ENCODE peak calls at places on chromosome 14, in eight cellular contexts. X is T-cell; G is dorsolateral prefrontal cortex; H is naive thymus-derived CD4-positive, alpha-beta T cell; F is midbrain; S is H4; L is NCI-H187; A is tibial artery. K is an unnamed sample.

GRCh38 chr14:71908141-71908540 is 24.1 kb upstream of the RGS6 start:
- DNase-seq in X (no peak), G (no peak), H (no peak), F (no peak), S (no peak), L (no peak), A (no peak), K (no peak)

GRCh38 chr14:50311337-50311973 is 574 bp downstream of the L2HGDH start:
- DNase-seq in X (no peak), G (no peak), H (no peak), F (no peak), S (no peak), L (no peak), A (no peak), K (no peak)

GRCh38 chr14:48937796-48938195 is 648.4 kb downstream of the RPS29 start:
- DNase-seq in X (no peak), G (peak), H (no peak), F (no peak), S (peak), L (no peak), A (no peak), K (no peak)

GRCh38 chr14:68666206-68666730 is 126.6 kb downstream of the ZFP36L1 start:
- DNase-seq in X (no peak), G (no peak), H (no peak), F (no peak), S (no peak), L (no peak), A (peak), K (no peak)

GRCh38 chr14:104977008-104977680 is 1.0 kb downstream of the AHNAK2 start:
- DNase-seq in X (no peak), G (no peak), H (no peak), F (no peak), S (no peak), L (no peak), A (peak), K (no peak)

GRCh38 chr14:52363001-52363704 is 49.0 kb downstream of the PTGER2 start:
- DNase-seq in X (no peak), G (no peak), H (no peak), F (no peak), S (no peak), L (no peak), A (no peak), K (no peak)

GRCh38 chr14:69658664-69659261 is 47.4 kb downstream of the SUSD6 start:
- DNase-seq in X (no peak), G (no peak), H (no peak), F (no peak), S (no peak), L (no peak), A (no peak), K (no peak)

GRCh38 chr14:60646202-60646886 is 2.9 kb downstream of the SIX1 start:
- DNase-seq in X (no peak), G (no peak), H (no peak), F (no peak), S (peak), L (no peak), A (no peak), K (no peak)

GRCh38 chr14:64209428-64210165 is 84.6 kb downstream of the ESR2 start:
- DNase-seq in X (no peak), G (peak), H (no peak), F (peak), S (no peak), L (no peak), A (no peak), K (no peak)

GRCh38 chr14:37081220-37081619 is 91.2 kb downstream of the SLC25A21 start:
- DNase-seq in X (no peak), G (no peak), H (no peak), F (no peak), S (peak), L (no peak), A (no peak), K (peak)

GRCh38 chr14:22002860-22003284 is 329.3 kb upstream of the OR4E1 start:
- DNase-seq in X (peak), G (no peak), H (peak), F (peak), S (peak), L (no peak), A (no peak), K (no peak)

GRCh38 chr14:51118993-51119392 is 24.1 kb upstream of the TRIM9 start:
- DNase-seq in X (no peak), G (no peak), H (no peak), F (peak), S (no peak), L (no peak), A (no peak), K (no peak)

GRCh38 chr14:77008541-77008940 is 20.0 kb downstream of the IRF2BPL start:
- DNase-seq in X (no peak), G (no peak), H (no peak), F (no peak), S (no peak), L (no peak), A (no peak), K (no peak)

GRCh38 chr14:73463411-73463810 is 5.1 kb upstream of the NUMB start:
- DNase-seq in X (no peak), G (no peak), H (no peak), F (peak), S (peak), L (no peak), A (peak), K (peak)

GRCh38 chr14:94612174-94612573 is at the start of gene SERPINA3:
- DNase-seq in X (no peak), G (no peak), H (no peak), F (no peak), S (no peak), L (no peak), A (no peak), K (no peak)

K was measured in HS-5.